ENCODE peak calls at places on chromosomes 1 and 21, in four cellular contexts. M, U, A and Y are unnamed samples.

GRCh38 chr1:28123461-28123961 is 35.1 kb upstream of the EYA3 start:
- DNase-seq in A (peak), U (no peak), M (peak), Y (no peak)

GRCh38 chr1:3105167-3105863 is 36.3 kb downstream of the PRDM16 start:
- DNase-seq in M (no peak), U (no peak), A (no peak), Y (peak)

GRCh38 chr1:169858467-169858866 is 35.2 kb downstream of the SCYL3 start:
- DNase-seq in U (no peak), M (no peak), A (peak), Y (no peak)

GRCh38 chr1:79716481-79716880 is 710.0 kb upstream of the ADGRL4 start:
- DNase-seq in A (peak), U (no peak), M (no peak), Y (no peak)

GRCh38 chr1:75134656-75134938 is 409 bp downstream of the LHX8 start:
- DNase-seq in U (no peak), M (no peak), A (no peak), Y (no peak)

GRCh38 chr1:226948051-226948450 is 8.0 kb downstream of the COQ8A start:
- DNase-seq in A (no peak), U (no peak), M (no peak), Y (no peak)

GRCh38 chr1:93977546-93977945 is 68.3 kb upstream of the GCLM start:
- DNase-seq in A (peak), U (no peak), M (no peak), Y (no peak)

GRCh38 chr21:38806153-38806941 is 618 bp downstream of the ETS2 start:
- DNase-seq in M (no peak), U (no peak), A (peak), Y (no peak)

GRCh38 chr1:90831910-90832309 is 114.8 kb upstream of the BARHL2 start:
- DNase-seq in U (no peak), A (no peak), M (no peak), Y (no peak)

GRCh38 chr1:183180634-183181056 is 5.4 kb upstream of the LAMC2 start:
- DNase-seq in M (no peak), U (peak), A (peak), Y (no peak)

GRCh38 chr1:234125283-234125682 is 220.8 kb downstream of the SLC35F3 start:
- DNase-seq in U (peak), M (no peak), A (peak), Y (no peak)

GRCh38 chr1:8374812-8375211 is 56.9 kb downstream of the SLC45A1 start:
- DNase-seq in M (no peak), A (peak), U (peak), Y (no peak)

GRCh38 chr1:9238550-9238949 is 4.0 kb downstream of the H6PD start:
- DNase-seq in M (no peak), U (no peak), A (no peak), Y (no peak)

GRCh38 chr1:7940745-7941436 is at the start of gene TNFRSF9:
- DNase-seq in U (peak), A (peak), M (no peak), Y (no peak)

GRCh38 chr1:246961939-246962373 is 30.2 kb upstream of the AHCTF1 start:
- DNase-seq in M (no peak), U (no peak), A (no peak), Y (no peak)

GRCh38 chr1:178192686-178193085 is 98.8 kb downstream of the RASAL2 start:
- DNase-seq in U (peak), A (peak), M (no peak), Y (no peak)

GRCh38 chr1:215226755-215227154 is 144.2 kb downstream of the KCNK2 start:
- DNase-seq in U (no peak), M (no peak), A (peak), Y (no peak)

GRCh38 chr1:206684478-206685255 is at the start of gene MAPKAPK2:
- DNase-seq in A (peak), U (peak), M (peak), Y (peak)

GRCh38 chr1:204435886-204436271 is 24.3 kb upstream of the PPP1R15B start:
- DNase-seq in U (no peak), A (no peak), M (no peak), Y (no peak)

GRCh38 chr1:201266774-201267173 is 16.5 kb upstream of the PKP1 start:
- DNase-seq in A (peak), M (no peak), U (peak), Y (no peak)

GRCh38 chr1:160575112-160575664 is 4.1 kb downstream of the CD84 start:
- DNase-seq in M (no peak), A (no peak), U (no peak), Y (no peak)

GRCh38 chr1:100921110-100921706 is 25.3 kb downstream of the SLC30A7 start:
- DNase-seq in U (peak), M (no peak), A (peak), Y (no peak)

GRCh38 chr1:109214695-109215623 is 1.2 kb downstream of the SARS1 start:
- DNase-seq in M (no peak), U (peak), A (peak), Y (no peak)

GRCh38 chr1:78370356-78370755 is 120.4 kb upstream of the PTGFR start:
- DNase-seq in U (no peak), A (peak), M (no peak), Y (no peak)

GRCh38 chr1:200895801-200896570 is 1.3 kb downstream of the INAVA start:
- DNase-seq in A (peak), M (peak), U (peak), Y (no peak)

GRCh38 chr21:36479415-36480402 is at the start of gene CLDN14:
- DNase-seq in U (no peak), M (no peak), A (no peak), Y (peak)

GRCh38 chr1:17873007-17873675 is 118.0 kb downstream of the ACTL8 start:
- DNase-seq in U (no peak), M (no peak), A (no peak), Y (no peak)

GRCh38 chr1:147630447-147630846 is 39.9 kb downstream of the ACP6 start:
- DNase-seq in U (no peak), A (no peak), M (no peak), Y (no peak)

GRCh38 chr1:79497193-79497773 is 490.8 kb upstream of the ADGRL4 start:
- DNase-seq in U (peak), A (peak), M (no peak), Y (no peak)

GRCh38 chr1:197770243-197770642 is 5.0 kb downstream of the DENND1B start:
- DNase-seq in M (no peak), U (no peak), A (no peak), Y (no peak)

GRCh38 chr1:51341876-51342496 is 11.6 kb upstream of the TTC39A start:
- DNase-seq in A (peak), U (no peak), M (no peak), Y (no peak)

GRCh38 chr1:19390901-19391595 is 78.9 kb downstream of the SLC66A1 start:
- DNase-seq in U (peak), M (no peak), A (peak), Y (peak)

GRCh38 chr1:44884746-44885145 is 41.7 kb upstream of the PTCH2 start:
- DNase-seq in M (no peak), A (no peak), U (no peak), Y (peak)

GRCh38 chr1:193156117-193156825 is 30.1 kb downstream of the B3GALT2 start:
- DNase-seq in M (no peak), U (no peak), A (no peak), Y (no peak)

GRCh38 chr21:31316488-31317169 is 27.4 kb downstream of the TIAM1 start:
- DNase-seq in A (peak), U (no peak), M (no peak), Y (no peak)

GRCh38 chr1:189313488-189313887 is 1164.2 kb downstream of the BRINP3 start:
- DNase-seq in A (no peak), U (no peak), M (no peak), Y (no peak)

GRCh38 chr1:51736702-51737101 is 119.8 kb downstream of the OSBPL9 start:
- DNase-seq in A (peak), U (peak), M (no peak), Y (no peak)

GRCh38 chr1:151867785-151868403 is 14.4 kb upstream of the THEM5 start:
- DNase-seq in M (no peak), A (peak), U (no peak), Y (no peak)

GRCh38 chr1:84078824-84079167 is 65.3 kb upstream of the PRKACB start:
- DNase-seq in M (no peak), U (no peak), A (no peak), Y (no peak)

GRCh38 chr1:230992100-230992774 is 13.3 kb downstream of the ARV1 start:
- DNase-seq in M (no peak), U (no peak), A (no peak), Y (no peak)